ENCODE peak calls at places on chromosomes 11 and 22, in six cellular contexts. One of them, this sample, is unnamed.

GRCh38 chr11:68471360-68472340 is 11.1 kb downstream of the PPP6R3 start:
- DNase-seq in tibial nerve: no peak
- DNase-seq in NCI-H1694 treated with DMSO at 0.1 percent for 48 hours: no peak
- DNase-seq in Ammon's horn: no peak
- DNase-seq in activated CD8-positive, alpha-beta memory T cell treated with anti-CD3 and anti-CD28 coated beads, Interleukin-2, amount 50 U/mL, for 48 hours: peak; percentile 77
- DNase-seq in HepG2: no peak
- DNase-seq in this sample: no peak

GRCh38 chr11:2089536-2090165 is 49.5 kb downstream of the IGF2 start:
- DNase-seq in activated CD8-positive, alpha-beta memory T cell treated with anti-CD3 and anti-CD28 coated beads, Interleukin-2, amount 50 U/mL, for 48 hours: peak; percentile 64
- DNase-seq in NCI-H1694 treated with DMSO at 0.1 percent for 48 hours: no peak
- DNase-seq in Ammon's horn: no peak
- DNase-seq in HepG2: peak; percentile 54
- DNase-seq in tibial nerve: no peak
- DNase-seq in this sample: no peak

GRCh38 chr11:6321961-6322362 is 1.7 kb upstream of the CAVIN3 start:
- DNase-seq in HepG2: no peak
- DNase-seq in tibial nerve: no peak
- DNase-seq in Ammon's horn: no peak
- DNase-seq in NCI-H1694 treated with DMSO at 0.1 percent for 48 hours: no peak
- DNase-seq in activated CD8-positive, alpha-beta memory T cell treated with anti-CD3 and anti-CD28 coated beads, Interleukin-2, amount 50 U/mL, for 48 hours: no peak
- DNase-seq in this sample: no peak

GRCh38 chr11:99795999-99796398 is 775.2 kb downstream of the CNTN5 start:
- DNase-seq in HepG2: no peak
- DNase-seq in tibial nerve: no peak
- DNase-seq in NCI-H1694 treated with DMSO at 0.1 percent for 48 hours: no peak
- DNase-seq in activated CD8-positive, alpha-beta memory T cell treated with anti-CD3 and anti-CD28 coated beads, Interleukin-2, amount 50 U/mL, for 48 hours: no peak
- DNase-seq in Ammon's horn: no peak
- DNase-seq in this sample: no peak

GRCh38 chr11:70080763-70081162 is 2.6 kb downstream of the ANO1 start:
- DNase-seq in Ammon's horn: no peak
- DNase-seq in activated CD8-positive, alpha-beta memory T cell treated with anti-CD3 and anti-CD28 coated beads, Interleukin-2, amount 50 U/mL, for 48 hours: no peak
- DNase-seq in NCI-H1694 treated with DMSO at 0.1 percent for 48 hours: no peak
- DNase-seq in tibial nerve: no peak
- DNase-seq in HepG2: no peak
- DNase-seq in this sample: no peak

GRCh38 chr22:30325724-30326703 is 727 bp downstream of the TBC1D10A start:
- DNase-seq in HepG2: no peak
- DNase-seq in activated CD8-positive, alpha-beta memory T cell treated with anti-CD3 and anti-CD28 coated beads, Interleukin-2, amount 50 U/mL, for 48 hours: peak; percentile 65
- DNase-seq in tibial nerve: no peak
- DNase-seq in Ammon's horn: no peak
- DNase-seq in NCI-H1694 treated with DMSO at 0.1 percent for 48 hours: no peak
- DNase-seq in this sample: no peak

GRCh38 chr11:34234086-34234740 is 123.6 kb downstream of the ABTB2 start:
- DNase-seq in tibial nerve: no peak
- DNase-seq in NCI-H1694 treated with DMSO at 0.1 percent for 48 hours: no peak
- DNase-seq in Ammon's horn: no peak
- DNase-seq in HepG2: no peak
- DNase-seq in activated CD8-positive, alpha-beta memory T cell treated with anti-CD3 and anti-CD28 coated beads, Interleukin-2, amount 50 U/mL, for 48 hours: peak; percentile 79
- DNase-seq in this sample: peak; percentile 66

GRCh38 chr11:107593941-107594340 is 3.0 kb downstream of the ELMOD1 start:
- DNase-seq in Ammon's horn: peak; percentile 10
- DNase-seq in HepG2: no peak
- DNase-seq in tibial nerve: no peak
- DNase-seq in activated CD8-positive, alpha-beta memory T cell treated with anti-CD3 and anti-CD28 coated beads, Interleukin-2, amount 50 U/mL, for 48 hours: no peak
- DNase-seq in NCI-H1694 treated with DMSO at 0.1 percent for 48 hours: no peak
- DNase-seq in this sample: no peak

This sample was measured in stimulated activated naive CD4-positive, alpha-beta T cell.